ENCODE peak calls at places on chromosomes 4 and X, in five cellular contexts. D is foreskin melanocyte; O is stimulated activated CD4-positive, alpha-beta T cell treated with anti-CD3 and anti-CD28 coated beads, Interleukin-4, amount 100 ng/mL, for 48 hours; F is GM04504; Q is left ventricle myocardium superior. X is an unnamed sample.

GRCh38 chrX:65862638-65863037 is 177.2 kb downstream of the VSIG4 start:
- DNase-seq in D (no peak), O (no peak), F (no peak), Q (no peak), X (no peak)

GRCh38 chr4:78656968-78657445 is 105.4 kb downstream of the ANXA3 start:
- DNase-seq in D (no peak), O (no peak), F (no peak), Q (no peak), X (no peak)

GRCh38 chr4:140876597-140877364 is 120.6 kb upstream of the TBC1D9 start:
- DNase-seq in D (no peak), O (no peak), F (no peak), Q (no peak), X (no peak)

GRCh38 chr4:124537971-124538370 is 174.6 kb downstream of the ANKRD50 start:
- DNase-seq in D (peak), O (no peak), F (no peak), Q (no peak), X (no peak)

GRCh38 chr4:67909910-67910905 is 26.4 kb upstream of the TMPRSS11D start:
- DNase-seq in D (no peak), O (no peak), F (no peak), Q (no peak), X (no peak)

GRCh38 chr4:89509708-89510269 is 202.2 kb upstream of the GPRIN3 start:
- DNase-seq in D (no peak), O (no peak), F (peak), Q (no peak), X (no peak)

GRCh38 chr4:132180020-132180427 is 969.1 kb upstream of the PCDH10 start:
- DNase-seq in D (peak), O (no peak), F (peak), Q (no peak), X (no peak)

GRCh38 chr4:212438-213174 is 88.3 kb downstream of the ZNF718 start:
- DNase-seq in D (peak), O (no peak), F (peak), Q (peak), X (peak)

GRCh38 chr4:87141428-87141827 is 79.0 kb downstream of the KLHL8 start:
- DNase-seq in D (no peak), O (no peak), F (no peak), Q (no peak), X (no peak)

GRCh38 chr4:3266076-3266475 is 17.1 kb downstream of the MSANTD1 start:
- DNase-seq in D (no peak), O (no peak), F (no peak), Q (no peak), X (no peak)

GRCh38 chr4:123244233-123244632 is 152.4 kb upstream of the SPRY1 start:
- DNase-seq in D (no peak), O (no peak), F (no peak), Q (peak), X (no peak)

GRCh38 chr4:128061566-128062536 is 739 bp downstream of the LARP1B start:
- DNase-seq in D (no peak), O (peak), F (peak), Q (peak), X (peak)

GRCh38 chr4:126539771-126540170 is 1093.0 kb upstream of the INTU start:
- DNase-seq in D (no peak), O (no peak), F (no peak), Q (no peak), X (no peak)

GRCh38 chr4:101835121-101835904 is 44.8 kb downstream of the BANK1 start:
- DNase-seq in D (peak), O (no peak), F (peak), Q (no peak), X (no peak)

X was measured in progenitor cell of endocrine pancreas.